ENCODE peak calls at places on chromosomes 1 and 21, in seven cellular contexts. H is H54, A is IMR-90, F is body of pancreas, W is breast epithelium, R is ovary, G is transverse colon. K is an unnamed sample.

GRCh38 chr1:201354151-201354900 is 23.2 kb downstream of the TNNT2 start:
- DNase-seq in H (no peak), A (no peak), F (no peak), W (no peak), R (no peak), G (no peak), K (no peak)

GRCh38 chr1:99407018-99407417 is 142.7 kb downstream of the PLPPR4 start:
- DNase-seq in H (no peak), A (no peak), F (no peak), W (no peak), R (no peak), G (no peak), K (no peak)

GRCh38 chr21:43322805-43323204 is 104.1 kb downstream of the SIK1 start:
- DNase-seq in H (no peak), A (peak), F (no peak), W (no peak), R (no peak), G (no peak), K (no peak)

GRCh38 chr21:21828130-21828529 is 829.9 kb downstream of the NCAM2 start:
- DNase-seq in H (no peak), A (no peak), F (no peak), W (no peak), R (no peak), G (no peak), K (no peak)

GRCh38 chr1:61116421-61116820 is 34.1 kb downstream of the NFIA start:
- DNase-seq in H (no peak), A (no peak), F (no peak), W (no peak), R (no peak), G (no peak), K (no peak)

GRCh38 chr1:147168626-147169058 is 3.6 kb downstream of the PRKAB2 start:
- DNase-seq in H (no peak), A (peak), F (peak), W (no peak), R (no peak), G (peak), K (no peak)

GRCh38 chr1:11062965-11063401 is 3.2 kb upstream of the SRM start:
- DNase-seq in H (peak), A (no peak), F (no peak), W (no peak), R (no peak), G (no peak), K (no peak)

GRCh38 chr1:183291802-183292515 is 105.9 kb downstream of the LAMC2 start:
- DNase-seq in H (no peak), A (peak), F (no peak), W (no peak), R (peak), G (no peak), K (no peak)

GRCh38 chr1:87236585-87236984 is 92.1 kb upstream of the LMO4 start:
- DNase-seq in H (no peak), A (peak), F (no peak), W (no peak), R (no peak), G (no peak), K (no peak)

GRCh38 chr1:63403386-63403785 is 36.0 kb downstream of the ALG6 start:
- DNase-seq in H (no peak), A (no peak), F (no peak), W (no peak), R (no peak), G (no peak), K (no peak)

GRCh38 chr1:214404154-214404553 is 123.2 kb downstream of the SMYD2 start:
- DNase-seq in H (no peak), A (peak), F (no peak), W (no peak), R (no peak), G (no peak), K (no peak)

GRCh38 chr1:155134322-155134721 is 1.3 kb upstream of the SLC50A1 start:
- DNase-seq in H (no peak), A (no peak), F (no peak), W (no peak), R (peak), G (no peak), K (no peak)

GRCh38 chr1:7474786-7475502 is 296.2 kb upstream of the VAMP3 start:
- DNase-seq in H (no peak), A (no peak), F (no peak), W (no peak), R (no peak), G (no peak), K (no peak)

GRCh38 chr1:156705918-156706646 is 699 bp upstream of the CRABP2 start:
- DNase-seq in H (no peak), A (peak), F (peak), W (peak), R (peak), G (peak), K (no peak)

GRCh38 chr1:36471830-36472641 is 7.9 kb upstream of the MRPS15 start:
- DNase-seq in H (no peak), A (no peak), F (no peak), W (no peak), R (no peak), G (no peak), K (no peak)

GRCh38 chr1:43272161-43272560 is 2.4 kb downstream of the TMEM125 start:
- DNase-seq in H (no peak), A (no peak), F (no peak), W (peak), R (peak), G (no peak), K (no peak)

GRCh38 chr21:14383596-14384210 is 757 bp upstream of the HSPA13 start:
- DNase-seq in H (no peak), A (peak), F (no peak), W (no peak), R (no peak), G (no peak), K (no peak)

GRCh38 chr21:14382486-14382834 is 486 bp downstream of the HSPA13 start:
- DNase-seq in H (peak), A (peak), F (no peak), W (no peak), R (no peak), G (no peak), K (no peak)

GRCh38 chr21:14384453-14384852 is 1.5 kb upstream of the HSPA13 start:
- DNase-seq in H (no peak), A (no peak), F (no peak), W (no peak), R (no peak), G (no peak), K (no peak)

GRCh38 chr21:14388282-14388681 is 5.3 kb upstream of the HSPA13 start:
- DNase-seq in H (no peak), A (no peak), F (no peak), W (no peak), R (no peak), G (no peak), K (no peak)

GRCh38 chr21:14382835-14383595 is at the start of gene HSPA13:
- DNase-seq in H (peak), A (peak), F (peak), W (peak), R (peak), G (peak), K (peak)
- TF ChIP-seq POLR2A in H (peak), A (peak), F (peak), W (peak), R (peak), G (peak), K (peak)

DNA sequence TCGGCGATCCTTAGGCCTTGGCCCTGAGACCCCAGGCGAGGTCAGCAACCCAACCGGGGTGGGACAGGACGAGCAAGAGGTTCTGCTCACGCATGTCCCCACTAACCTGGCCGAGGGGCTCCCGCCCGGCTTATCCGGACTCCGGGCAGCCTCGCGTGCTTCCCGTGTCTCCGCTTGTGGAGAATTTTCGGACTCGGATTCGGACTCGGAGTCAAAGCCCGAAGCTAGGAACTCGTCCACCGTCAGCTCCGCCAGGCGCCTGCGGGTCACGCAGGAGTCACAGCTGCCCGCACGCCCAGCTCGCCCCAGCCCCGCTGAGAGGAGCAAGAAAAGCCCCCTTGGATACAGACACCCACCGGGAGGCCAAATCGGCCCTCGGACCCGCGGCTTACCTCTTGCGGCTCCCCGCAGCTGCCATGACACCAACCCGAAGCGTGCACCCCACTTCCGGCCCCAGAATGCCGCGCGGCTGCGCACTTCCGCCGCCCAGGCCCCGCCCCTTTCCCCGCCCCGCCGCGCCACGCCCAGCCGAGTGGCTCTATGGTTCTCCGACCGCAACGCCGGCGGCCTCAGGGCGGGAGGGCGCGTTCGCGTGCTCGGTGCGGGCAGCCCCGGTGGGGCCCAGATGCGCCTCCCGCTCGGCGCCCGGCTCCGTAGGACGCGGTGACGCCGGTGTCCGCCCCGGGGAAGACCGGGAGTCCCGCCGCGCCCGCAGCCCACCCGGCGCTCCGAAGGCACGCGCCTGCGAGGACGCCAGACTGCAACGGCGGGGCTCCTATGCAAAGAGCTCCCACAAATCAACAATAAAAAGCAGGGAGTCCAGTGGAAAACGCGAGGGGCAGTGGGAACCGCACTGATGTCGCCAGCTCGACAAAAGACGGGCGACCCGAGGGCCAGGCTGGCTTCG is at the start of gene NOC2L:
- DNase-seq in H (no peak), A (peak), F (peak), W (peak), R (peak), G (peak), K (no peak)
- TF ChIP-seq POLR2A in H (peak), A (peak), F (peak), W (no peak), R (peak), G (no peak), K (no peak)

GRCh38 chr1:1040004-1040991 is 20.4 kb downstream of the AGRN start:
- DNase-seq in H (no peak), A (peak), F (peak), W (peak), R (peak), G (peak), K (no peak)
- TF ChIP-seq POLR2A in H (no peak), A (no peak), F (no peak), W (no peak), R (no peak), G (no peak), K (no peak)

DNA sequence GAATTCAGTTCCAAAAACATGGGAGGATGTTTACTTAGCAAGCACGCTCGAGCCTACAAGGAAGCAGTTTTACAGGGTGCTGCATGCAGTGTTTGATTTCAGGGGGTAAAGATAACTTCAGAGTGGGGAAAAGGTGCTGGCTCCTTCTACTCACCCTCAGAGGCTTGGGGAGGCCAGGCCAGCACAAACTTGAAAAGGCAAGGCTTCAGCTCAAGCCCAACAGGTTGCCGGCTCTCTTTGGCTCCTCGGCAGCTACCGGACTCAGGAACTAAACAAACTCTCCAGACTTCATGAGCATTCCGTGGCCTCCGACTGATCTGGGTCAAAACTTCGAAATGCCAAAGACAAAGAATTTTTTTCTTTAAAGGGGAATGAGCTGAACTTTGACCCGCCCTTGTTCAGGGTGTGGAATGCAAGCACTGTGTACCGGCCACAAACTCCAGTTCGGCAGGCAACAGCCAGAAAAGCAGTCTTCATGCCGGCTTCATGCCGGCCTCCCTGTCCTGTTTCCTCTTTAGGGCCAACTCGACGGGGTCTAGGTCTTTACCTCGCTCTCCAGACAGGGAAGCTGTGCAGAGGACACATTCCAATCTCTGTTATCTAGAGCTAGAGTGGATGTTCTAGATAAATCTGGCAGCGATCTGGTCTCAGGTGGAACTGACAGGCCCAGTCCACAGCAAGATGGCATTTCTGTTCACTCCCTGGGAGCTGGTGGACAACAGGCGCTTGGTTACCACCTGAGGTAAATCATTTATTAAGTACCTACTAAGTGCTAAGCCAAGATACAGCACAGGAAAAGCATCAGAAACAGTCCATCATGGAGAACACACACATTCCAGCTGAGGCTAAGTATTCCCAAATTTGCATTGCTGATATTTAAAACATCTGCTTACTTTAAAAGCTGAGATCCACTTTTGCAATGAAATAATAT is 75.0 kb downstream of the CD46 start:
- DNase-seq in H (no peak), A (no peak), F (peak), W (peak), R (peak), G (peak), K (no peak)
- TF ChIP-seq POLR2A in H (no peak), A (no peak), F (peak), W (no peak), R (no peak), G (peak), K (no peak)

DNA sequence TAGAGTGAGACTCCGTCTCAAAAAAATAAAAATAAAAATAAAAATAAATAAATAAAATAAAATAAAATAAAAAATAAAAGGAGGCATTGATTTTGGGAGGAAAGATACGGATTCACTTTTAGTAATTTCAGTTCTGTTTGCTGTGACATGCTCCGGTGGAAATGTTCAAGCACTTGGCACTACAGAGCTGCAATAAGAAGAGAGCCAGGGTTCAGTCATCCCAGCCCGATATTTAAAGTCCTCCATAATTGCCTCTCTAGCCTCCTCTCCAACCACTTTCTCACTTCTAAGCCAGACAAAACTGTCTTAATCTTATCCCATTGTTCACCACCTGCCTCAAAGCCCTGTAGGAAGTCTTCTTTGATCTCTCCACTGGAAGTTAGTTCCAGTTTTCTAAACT is 55.0 kb upstream of the MACF1 start:
- DNase-seq in H (no peak), A (no peak), F (no peak), W (no peak), R (no peak), G (no peak), K (no peak)
- TF ChIP-seq POLR2A in H (no peak), A (no peak), F (no peak), W (no peak), R (no peak), G (no peak), K (no peak)

GRCh38 chr1:150548632-150549495 is at the start of gene ADAMTSL4:
- DNase-seq in H (peak), A (peak), F (no peak), W (peak), R (peak), G (peak), K (no peak)
- TF ChIP-seq POLR2A in H (peak), A (peak), F (no peak), W (no peak), R (peak), G (peak), K (peak)

GRCh38 chr1:100585774-100586173 is 47.8 kb downstream of the GPR88 start:
- DNase-seq in H (no peak), A (peak), F (no peak), W (no peak), R (no peak), G (no peak), K (no peak)

GRCh38 chr1:100584761-100585745 is 47.1 kb downstream of the GPR88 start:
- DNase-seq in H (no peak), A (peak), F (no peak), W (no peak), R (peak), G (no peak), K (no peak)

GRCh38 chr1:100582943-100583342 is 45.0 kb downstream of the GPR88 start:
- DNase-seq in H (no peak), A (no peak), F (no peak), W (no peak), R (peak), G (no peak), K (no peak)

GRCh38 chr1:100581096-100581705 is 43.3 kb downstream of the GPR88 start:
- DNase-seq in H (no peak), A (no peak), F (no peak), W (no peak), R (no peak), G (no peak), K (no peak)

DNA sequence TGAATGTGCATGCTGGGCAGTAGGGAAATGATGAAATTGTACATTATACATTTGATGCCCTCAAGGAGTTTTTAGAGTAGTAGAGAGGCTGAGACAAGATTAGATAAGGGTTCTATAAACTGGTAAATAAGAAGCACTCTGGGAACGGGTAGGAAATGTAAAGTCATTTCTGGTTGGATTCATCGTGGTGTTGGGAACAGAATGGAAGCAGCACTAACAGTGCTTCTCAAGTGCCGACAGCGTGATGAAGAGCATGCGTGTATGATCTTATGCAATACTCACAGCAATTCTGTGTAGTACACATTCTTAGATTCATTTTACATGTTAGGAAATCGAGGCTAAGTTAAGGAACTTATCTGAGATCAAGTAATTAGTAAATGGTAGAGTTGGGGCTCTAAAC is 45.9 kb downstream of the GPR88 start:
- DNase-seq in H (no peak), A (no peak), F (no peak), W (no peak), R (no peak), G (no peak), K (no peak)
- TF ChIP-seq POLR2A in H (no peak), A (no peak), F (no peak), W (no peak), R (no peak), G (no peak), K (no peak)

DNA sequence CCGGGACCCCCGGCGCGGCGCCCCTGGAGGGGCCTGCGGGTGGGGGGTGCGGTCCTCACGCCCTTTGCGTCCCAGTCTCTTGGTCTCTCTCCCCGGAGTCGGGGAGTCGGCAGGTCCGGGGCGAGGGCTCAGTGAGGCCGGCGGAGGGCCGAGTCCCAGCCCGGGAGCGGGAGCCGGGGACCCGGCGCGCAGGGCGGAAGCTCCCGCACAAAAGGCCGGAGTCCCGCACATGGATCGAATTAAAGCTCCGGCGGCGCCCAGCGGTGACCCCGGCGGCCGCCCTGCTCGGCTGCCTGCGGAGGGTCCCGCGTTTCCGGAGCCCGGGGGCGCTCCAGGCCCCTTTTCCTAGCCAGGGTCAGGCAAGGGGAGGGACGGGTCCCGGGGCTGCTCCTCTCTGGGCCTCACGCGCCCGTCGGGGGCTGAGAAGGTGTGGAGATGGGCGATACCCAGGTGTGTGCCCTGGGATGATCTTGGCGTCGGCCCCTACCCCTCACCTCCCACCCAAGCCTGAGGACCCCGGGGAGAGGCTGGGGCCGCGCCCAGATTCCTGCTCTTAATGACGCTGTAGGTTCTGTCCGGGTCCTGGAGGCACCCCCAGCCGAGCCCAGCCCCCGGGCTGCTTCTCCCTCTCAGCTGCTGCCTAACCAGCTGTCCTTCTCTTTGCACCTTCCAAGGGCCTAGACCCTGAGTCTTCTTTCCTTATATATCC is 512 bp downstream of the FBLIM1 start:
- DNase-seq in H (no peak), A (no peak), F (no peak), W (no peak), R (peak), G (no peak), K (no peak)
- TF ChIP-seq POLR2A in H (no peak), A (no peak), F (peak), W (no peak), R (no peak), G (no peak), K (no peak)

K was measured in vagina.